ENCODE peak calls at places on chromosomes 3 and 15, in six cellular contexts. J, H, K, L, T and C are unnamed samples.

GRCh38 chr15:67190326-67190725 is 64.1 kb downstream of the AAGAB start:
- DNase-seq in J (no peak), H (no peak), K (no peak), L (no peak), T (no peak), C (no peak)

GRCh38 chr15:66412213-66412612 is 25.5 kb downstream of the MAP2K1 start:
- DNase-seq in J (no peak), H (no peak), K (no peak), L (no peak), T (no peak), C (no peak)

GRCh38 chr3:22296641-22297040 is 545.6 kb upstream of the ZNF385D start:
- DNase-seq in J (no peak), H (no peak), K (no peak), L (peak), T (peak), C (no peak)

GRCh38 chr15:51366911-51367310 is 25.5 kb downstream of the GLDN start:
- DNase-seq in J (no peak), H (no peak), K (peak), L (peak), T (peak), C (no peak)

GRCh38 chr3:14204605-14205284 is 26.1 kb downstream of the LSM3 start:
- DNase-seq in J (no peak), H (no peak), K (no peak), L (no peak), T (peak), C (no peak)

GRCh38 chr3:198080521-198081384 is 120.7 kb downstream of the LMLN start:
- DNase-seq in J (peak), H (no peak), K (peak), L (peak), T (peak), C (peak)

GRCh38 chr3:155031191-155031590 is 48.9 kb upstream of the MME start:
- DNase-seq in J (no peak), H (no peak), K (no peak), L (no peak), T (peak), C (no peak)

GRCh38 chr3:163218336-163218735 is 1721.7 kb downstream of the OTOL1 start:
- DNase-seq in J (no peak), H (no peak), K (no peak), L (no peak), T (no peak), C (no peak)

GRCh38 chr3:55622116-55622515 is 135.0 kb upstream of the WNT5A start:
- DNase-seq in J (no peak), H (no peak), K (no peak), L (no peak), T (peak), C (no peak)

GRCh38 chr3:13555753-13556152 is 6.8 kb downstream of the FBLN2 start:
- DNase-seq in J (no peak), H (no peak), K (no peak), L (no peak), T (no peak), C (no peak)

GRCh38 chr15:58146734-58147133 is 8.6 kb downstream of the AQP9 start:
- DNase-seq in J (no peak), H (no peak), K (no peak), L (no peak), T (peak), C (no peak)

GRCh38 chr3:169458752-169459151 is 204.8 kb downstream of the MECOM start:
- DNase-seq in J (no peak), H (no peak), K (peak), L (no peak), T (peak), C (no peak)

GRCh38 chr15:49270541-49271421 is 100.7 kb downstream of the GALK2 start:
- DNase-seq in J (no peak), H (peak), K (no peak), L (no peak), T (peak), C (no peak)

GRCh38 chr3:2944628-2945027 is 165.5 kb downstream of the IL5RA start:
- DNase-seq in J (no peak), H (no peak), K (no peak), L (no peak), T (no peak), C (peak)

GRCh38 chr15:96171271-96171739 is 159.2 kb upstream of the NR2F2 start:
- DNase-seq in J (no peak), H (no peak), K (peak), L (no peak), T (no peak), C (no peak)

GRCh38 chr3:89380006-89380405 is 272.6 kb downstream of the EPHA3 start:
- DNase-seq in J (no peak), H (no peak), K (peak), L (no peak), T (peak), C (no peak)

GRCh38 chr15:84666373-84666772 is 8.4 kb upstream of the NMB start:
- DNase-seq in J (no peak), H (no peak), K (no peak), L (no peak), T (no peak), C (no peak)

GRCh38 chr3:105094588-105094987 is 272.1 kb upstream of the ALCAM start:
- DNase-seq in J (no peak), H (no peak), K (no peak), L (no peak), T (no peak), C (no peak)

GRCh38 chr3:54065551-54065950 is 56.8 kb upstream of the CACNA2D3 start:
- DNase-seq in J (no peak), H (no peak), K (no peak), L (no peak), T (no peak), C (no peak)

GRCh38 chr3:83971693-83972092 is 987.1 kb upstream of the CADM2 start:
- DNase-seq in J (no peak), H (no peak), K (no peak), L (no peak), T (no peak), C (no peak)
- TF ChIP-seq CTCF in J (no peak), H (no peak), K (no peak), L (no peak), T (no peak), C (no peak)

GRCh38 chr15:71651750-71652186 is 158.6 kb upstream of the NR2E3 start:
- DNase-seq in J (no peak), H (peak), K (peak), L (peak), T (peak), C (peak)
- TF ChIP-seq CTCF in J (no peak), H (peak), K (peak), L (peak), T (peak), C (peak)

GRCh38 chr15:23033979-23034378 is 5.4 kb downstream of the TUBGCP5 start:
- DNase-seq in J (no peak), H (no peak), K (no peak), L (no peak), T (no peak), C (no peak)

GRCh38 chr15:23039917-23040281 is 530 bp upstream of the TUBGCP5 start:
- DNase-seq in J (no peak), H (no peak), K (no peak), L (no peak), T (no peak), C (no peak)

GRCh38 chr15:23035964-23036566 is 3.3 kb downstream of the TUBGCP5 start:
- DNase-seq in J (peak), H (no peak), K (peak), L (no peak), T (peak), C (peak)

GRCh38 chr15:23038741-23039150 is 623 bp downstream of the TUBGCP5 start:
- DNase-seq in J (no peak), H (no peak), K (peak), L (no peak), T (peak), C (no peak)

DNA sequence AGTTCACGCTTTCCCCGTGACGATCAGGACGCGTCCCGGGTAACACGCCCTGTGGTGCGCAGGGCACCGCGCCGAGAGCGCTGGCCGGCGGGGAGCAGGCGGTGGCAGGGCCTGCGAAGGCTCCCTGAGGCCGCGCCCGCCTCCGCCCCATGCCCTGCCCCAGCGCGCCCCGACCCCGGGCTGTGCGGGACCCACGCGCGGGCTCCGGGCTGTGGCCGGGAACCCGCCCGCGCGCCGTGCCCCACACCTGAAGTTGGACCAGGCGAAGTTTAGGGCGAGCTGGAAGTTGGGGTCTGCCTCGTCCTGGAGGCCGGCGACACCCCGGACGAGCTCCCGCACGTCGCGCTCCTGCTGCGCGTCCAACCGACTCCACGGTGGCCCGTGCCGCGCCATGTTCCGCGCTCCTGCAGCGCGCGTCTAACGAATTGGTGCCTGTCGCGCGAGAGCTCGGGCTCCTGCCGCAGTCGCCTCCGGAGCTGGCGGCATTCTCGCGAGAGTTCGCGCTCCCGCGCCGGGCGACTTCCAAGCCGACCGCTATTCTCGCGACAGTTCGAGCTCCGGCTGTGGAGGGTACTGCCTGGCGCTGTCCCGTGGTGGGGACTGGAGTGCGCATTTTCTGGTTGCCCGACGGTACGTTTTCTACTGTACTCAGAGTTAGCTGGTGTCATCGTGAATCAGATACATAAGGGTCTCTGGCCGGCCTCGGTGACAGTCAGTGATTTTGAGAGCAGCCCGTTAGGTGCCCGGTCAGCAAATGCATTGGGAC is at the start of gene TUBGCP5:
- DNase-seq in J (peak), H (peak), K (peak), L (peak), T (peak), C (peak)
- TF ChIP-seq CTCF in J (no peak), H (peak), K (no peak), L (peak), T (peak), C (peak)

DNA sequence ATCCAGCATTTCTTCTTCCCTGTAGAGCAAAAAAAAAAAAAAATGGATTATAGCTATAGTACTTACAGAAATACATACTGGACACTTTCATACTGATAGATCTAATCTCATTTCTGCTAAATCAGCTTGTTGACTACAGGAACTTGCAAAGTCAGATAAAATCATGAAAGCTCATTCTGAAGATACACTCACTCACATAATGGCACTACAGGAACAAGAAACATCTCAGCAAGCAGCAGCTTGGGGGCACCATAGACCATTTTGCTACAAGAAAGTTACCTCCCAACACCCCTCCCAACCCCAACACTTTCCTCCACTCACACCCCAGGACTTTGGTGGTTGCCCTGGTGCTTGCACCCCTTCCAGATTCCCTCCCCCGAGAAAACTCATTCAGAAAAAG is 4.6 kb downstream of the MYH15 start:
- DNase-seq in J (no peak), H (no peak), K (no peak), L (no peak), T (no peak), C (peak)
- TF ChIP-seq CTCF in J (no peak), H (no peak), K (no peak), L (no peak), T (no peak), C (no peak)

DNA sequence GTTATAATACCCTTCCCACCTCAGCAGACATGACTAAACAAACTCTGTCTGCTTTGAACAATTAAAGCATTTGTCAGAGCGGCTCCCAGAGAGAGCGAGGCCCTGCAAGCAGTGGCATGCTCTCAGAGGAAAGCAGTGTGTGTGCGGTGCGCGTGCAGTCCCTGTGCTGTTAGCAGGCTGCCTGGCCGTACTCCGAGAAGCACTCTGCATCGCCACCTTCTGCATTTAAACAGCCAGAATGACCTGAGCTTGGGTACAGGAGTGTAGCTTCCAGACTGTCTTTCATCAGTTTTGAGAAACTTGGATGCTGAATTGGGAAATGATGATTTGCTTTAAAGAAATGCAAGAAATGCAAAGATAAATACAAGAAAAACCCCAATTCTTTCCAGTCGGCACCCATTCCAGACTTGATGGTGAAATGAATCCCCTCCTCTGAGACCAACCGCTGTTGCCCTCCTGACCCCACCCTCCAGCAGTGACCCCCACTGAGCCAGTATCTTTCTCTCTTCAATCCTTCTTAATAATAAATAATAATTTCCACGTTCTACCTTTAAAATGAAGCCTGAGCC is 113.5 kb downstream of the VGLL4 start:
- DNase-seq in J (no peak), H (peak), K (peak), L (peak), T (peak), C (no peak)
- TF ChIP-seq CTCF in J (no peak), H (peak), K (peak), L (peak), T (no peak), C (no peak)

GRCh38 chr3:140128217-140129137 is 193.5 kb downstream of the CLSTN2 start:
- DNase-seq in J (no peak), H (no peak), K (peak), L (no peak), T (no peak), C (peak)
- TF ChIP-seq CTCF in J (no peak), H (peak), K (no peak), L (peak), T (peak), C (peak)

DNA sequence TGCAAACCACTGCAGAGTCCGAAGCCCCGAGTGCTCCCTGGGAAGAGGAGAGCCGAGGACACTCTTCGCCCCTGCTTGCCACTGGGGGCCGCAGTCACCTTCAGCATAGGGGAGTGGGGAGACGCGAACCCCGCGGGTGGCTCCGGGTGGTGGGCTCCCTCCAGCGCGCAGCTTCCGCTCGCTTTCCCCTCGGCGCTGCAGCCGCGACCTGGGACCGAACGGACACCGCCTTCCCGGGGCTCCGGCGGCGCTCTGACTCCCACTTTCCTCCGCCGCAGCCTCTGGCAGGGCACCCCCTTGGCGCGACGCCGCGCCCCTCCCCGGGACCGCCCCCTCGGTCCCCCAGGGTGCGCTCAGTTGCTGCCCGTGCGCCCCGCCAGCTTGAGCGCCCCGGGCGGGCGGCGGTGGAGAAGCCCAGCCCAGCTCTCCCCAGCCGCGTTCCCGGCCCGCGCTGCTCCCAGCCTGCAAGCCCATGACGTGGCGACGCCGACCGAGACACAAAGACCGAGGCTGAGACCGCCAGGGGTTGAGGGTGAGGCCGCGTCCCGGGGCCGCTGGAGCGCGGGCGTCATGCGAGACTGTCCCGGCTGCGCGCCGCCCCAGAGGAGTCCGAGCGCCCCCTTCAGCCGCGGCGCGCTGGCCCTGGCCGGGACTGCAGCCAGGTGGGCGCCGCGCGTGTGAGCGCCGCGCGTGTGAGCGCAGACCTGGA is at the start of gene MINAR1:
- DNase-seq in J (no peak), H (no peak), K (peak), L (peak), T (peak), C (peak)
- TF ChIP-seq CTCF in J (no peak), H (peak), K (no peak), L (peak), T (peak), C (no peak)

GRCh38 chr3:180684807-180685206 is 5.5 kb upstream of the CCDC39 start:
- DNase-seq in J (no peak), H (no peak), K (no peak), L (no peak), T (no peak), C (no peak)

GRCh38 chr3:180679178-180680096 is at the start of gene CCDC39:
- DNase-seq in J (peak), H (no peak), K (peak), L (no peak), T (peak), C (peak)

GRCh38 chr3:180678231-180678630 is 1.1 kb downstream of the CCDC39 start:
- DNase-seq in J (no peak), H (no peak), K (no peak), L (no peak), T (no peak), C (no peak)

GRCh38 chr3:180683816-180684215 is 4.5 kb upstream of the CCDC39 start:
- DNase-seq in J (no peak), H (no peak), K (no peak), L (no peak), T (no peak), C (no peak)

DNA sequence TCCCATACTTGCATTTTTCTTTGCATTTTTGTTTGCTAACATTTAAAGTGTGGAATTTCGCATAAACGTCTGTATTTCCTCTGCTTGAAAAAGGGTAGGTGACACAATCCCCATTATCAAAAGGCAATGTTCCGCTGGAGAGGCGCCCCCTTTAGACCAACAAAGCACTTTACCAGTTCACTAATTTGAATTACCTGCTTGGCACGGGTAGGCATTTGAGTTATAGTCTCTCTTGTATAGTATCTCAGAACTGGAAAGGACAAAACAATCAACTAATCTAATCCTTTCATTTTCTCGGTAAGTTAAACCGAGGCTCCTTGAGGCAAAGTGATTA is 775 bp upstream of the CCDC39 start:
- DNase-seq in J (no peak), H (no peak), K (peak), L (no peak), T (peak), C (peak)
- TF ChIP-seq CTCF in J (peak), H (peak), K (peak), L (peak), T (peak), C (peak)

DNA sequence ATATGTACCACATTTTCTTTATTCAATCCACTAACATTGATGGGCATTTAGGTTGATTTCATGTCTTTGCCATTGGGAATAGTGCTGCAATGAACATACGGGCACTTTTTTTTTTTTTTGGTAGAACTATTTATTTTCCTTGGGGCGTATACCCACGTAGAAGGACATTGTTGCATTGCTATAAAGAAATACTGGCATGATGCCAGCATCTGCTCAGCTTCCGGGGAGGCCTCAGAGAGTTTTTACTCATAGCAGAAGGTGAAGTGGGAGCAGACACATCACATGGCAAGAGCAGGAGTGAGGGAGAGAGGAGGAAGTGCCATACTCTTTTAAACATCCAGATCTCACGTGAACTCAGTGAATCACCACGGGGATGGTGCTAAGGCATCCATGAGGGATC is 197.0 kb downstream of the SQOR start:
- DNase-seq in J (no peak), H (no peak), K (no peak), L (no peak), T (no peak), C (no peak)
- TF ChIP-seq CTCF in J (no peak), H (no peak), K (no peak), L (no peak), T (no peak), C (no peak)

GRCh38 chr15:60585743-60586708 is 107.1 kb upstream of the ICE2 start:
- DNase-seq in J (no peak), H (no peak), K (peak), L (peak), T (peak), C (peak)
- TF ChIP-seq CTCF in J (peak), H (peak), K (peak), L (peak), T (peak), C (peak)